ENCODE peak calls at places on chromosomes 5 and 9, in six cellular contexts. H is IMR-90, I is mesendoderm, O is H1, D is mesenchymal stem cell, S is trophoblast cell. R is an unnamed sample.

GRCh38 chr9:88184986-88185385 is 46.7 kb upstream of the SPATA31C2 start:
- DNase-seq in O (no peak), D (no peak), I (no peak), S (no peak), H (no peak), R (no peak)

GRCh38 chr9:112224401-112225289 is 49.5 kb upstream of the SUSD1 start:
- DNase-seq in H (peak), I (no peak), O (no peak), D (peak), S (no peak), R (no peak)

GRCh38 chr9:36832232-36832795 is 201.8 kb downstream of the PAX5 start:
- DNase-seq in D (no peak), S (no peak), I (no peak), H (no peak), O (no peak), R (no peak)

GRCh38 chr5:39867923-39868322 is 443.1 kb upstream of the DAB2 start:
- DNase-seq in O (no peak), H (no peak), I (no peak), S (no peak), D (no peak), R (no peak)

GRCh38 chr5:144352318-144352717 is 181.6 kb downstream of the KCTD16 start:
- DNase-seq in O (no peak), S (no peak), I (peak), D (no peak), H (no peak), R (no peak)

GRCh38 chr9:115855458-115856133 is 298.0 kb upstream of the PAPPA start:
- DNase-seq in H (peak), I (peak), O (no peak), S (no peak), D (no peak), R (peak)

GRCh38 chr9:35026671-35027070 is 37.1 kb downstream of the DNAJB5 start:
- DNase-seq in D (no peak), S (peak), I (peak), O (no peak), H (no peak), R (no peak)

GRCh38 chr9:134909511-134910105 is 8.1 kb downstream of the FCN1 start:
- DNase-seq in S (no peak), D (no peak), I (no peak), H (no peak), O (no peak), R (no peak)

GRCh38 chr5:72114629-72115028 is 7.4 kb downstream of the MAP1B start:
- DNase-seq in D (no peak), S (no peak), I (no peak), H (no peak), O (no peak), R (no peak)

GRCh38 chr5:171524461-171524860 is 105.0 kb downstream of the FGF18 start:
- DNase-seq in H (no peak), I (no peak), D (no peak), O (no peak), S (no peak), R (no peak)

GRCh38 chr5:101292199-101292598 is 389.1 kb upstream of the ST8SIA4 start:
- DNase-seq in D (no peak), O (no peak), H (no peak), S (no peak), I (no peak), R (no peak)

GRCh38 chr9:38306899-38307298 is 85.6 kb upstream of the ALDH1B1 start:
- DNase-seq in I (no peak), O (no peak), S (no peak), D (no peak), H (no peak), R (no peak)

GRCh38 chr5:130231786-130232185 is 327.5 kb downstream of the CHSY3 start:
- DNase-seq in H (no peak), O (no peak), I (no peak), S (no peak), D (no peak), R (no peak)

GRCh38 chr5:59769041-59769360 is 124.5 kb downstream of the PDE4D start:
- DNase-seq in O (no peak), D (no peak), S (no peak), I (no peak), H (no peak), R (no peak)

GRCh38 chr9:842918-843468 is 1.5 kb downstream of the DMRT1 start:
- DNase-seq in I (peak), S (no peak), H (no peak), O (no peak), D (no peak), R (peak)

GRCh38 chr5:180594311-180595045 is 3.2 kb upstream of the SCGB3A1 start:
- DNase-seq in I (no peak), H (no peak), O (no peak), S (no peak), D (no peak), R (no peak)

GRCh38 chr5:67476531-67476930 is 279.9 kb upstream of the CD180 start:
- DNase-seq in I (no peak), O (no peak), S (peak), H (no peak), D (peak), R (no peak)

GRCh38 chr5:179271821-179272325 is 73.4 kb downstream of the ADAMTS2 start:
- DNase-seq in H (no peak), O (no peak), D (no peak), I (no peak), S (no peak), R (no peak)

GRCh38 chr9:81182421-81182820 is 506.9 kb downstream of the TLE1 start:
- DNase-seq in H (peak), D (peak), O (no peak), S (no peak), I (peak), R (no peak)

GRCh38 chr5:170221319-170221718 is 11.5 kb upstream of the C5orf58 start:
- DNase-seq in D (peak), S (no peak), O (no peak), I (peak), H (peak), R (peak)

GRCh38 chr5:124477577-124477976 is 268.9 kb downstream of the ZNF608 start:
- DNase-seq in I (no peak), H (no peak), D (no peak), O (no peak), S (no peak), R (no peak)

GRCh38 chr5:5546408-5546807 is 123.9 kb downstream of the ICE1 start:
- DNase-seq in D (no peak), H (no peak), S (no peak), O (no peak), I (no peak), R (no peak)

GRCh38 chr9:137307255-137308101 is 5.4 kb upstream of the NRARP start:
- DNase-seq in I (no peak), D (no peak), O (no peak), S (no peak), H (no peak), R (no peak)

GRCh38 chr9:110319781-110320180 is 17.9 kb downstream of the TXNDC8 start:
- DNase-seq in I (no peak), S (no peak), O (no peak), D (no peak), H (no peak), R (no peak)

GRCh38 chr5:92906798-92907380 is 674.1 kb downstream of the NR2F1-AS1 start:
- DNase-seq in O (no peak), S (no peak), I (no peak), D (no peak), H (no peak), R (no peak)

GRCh38 chr5:33488558-33489355 is 48.0 kb downstream of the TARS1 start:
- DNase-seq in I (no peak), H (no peak), S (no peak), O (no peak), D (no peak), R (no peak)

GRCh38 chr9:136292591-136293448 is 11.1 kb downstream of the CCDC187 start:
- DNase-seq in D (no peak), O (no peak), I (no peak), S (no peak), H (no peak), R (no peak)
- H4K8ac ChIP-seq in D (no peak), O (peak), I (no peak), S (no peak), H (no peak), R (no peak)

GRCh38 chr5:139141410-139141809 is 56.8 kb downstream of the SIL1 start:
- DNase-seq in H (no peak), I (no peak), D (no peak), S (no peak), O (no peak), R (no peak)
- H3K9ac ChIP-seq in H (no peak), I (no peak), D (peak), S (no peak), O (no peak), R (no peak)

DNA sequence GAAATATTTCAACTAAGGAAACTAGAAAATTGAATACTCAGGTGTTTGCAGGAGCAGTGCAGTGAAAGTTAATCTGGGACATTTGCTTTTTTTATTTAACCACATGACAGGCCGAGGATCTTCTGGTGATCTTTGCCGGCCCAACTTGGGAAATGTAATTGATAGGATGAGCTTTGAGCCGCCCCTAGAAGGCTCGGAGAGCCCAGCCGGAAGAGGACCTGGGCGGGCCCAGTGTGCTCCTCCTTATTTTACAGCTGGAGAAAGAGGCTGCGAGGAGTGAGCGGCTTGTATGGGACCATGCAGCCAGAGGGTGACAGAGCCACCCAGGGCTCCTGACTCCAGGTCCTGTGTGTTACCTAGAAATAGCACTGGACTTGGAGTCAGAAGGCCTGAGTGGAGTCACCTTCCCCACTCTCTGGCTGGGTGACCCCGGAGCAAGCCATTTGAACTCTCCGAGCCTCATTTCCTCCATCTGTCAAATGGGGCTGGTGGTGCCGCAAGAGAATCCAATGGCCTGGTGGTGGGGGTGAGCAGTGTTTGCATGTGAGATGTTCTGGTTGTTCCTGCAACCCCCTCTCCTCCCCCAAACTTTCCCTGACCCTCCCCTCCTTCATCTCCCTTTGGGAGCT is 2.5 kb downstream of the PPARGC1B start:
- DNase-seq in I (peak), S (peak), H (no peak), D (peak), O (no peak), R (no peak)
- H3K4me3 ChIP-seq in I (no peak), S (no peak), H (no peak), D (peak), O (peak), R (no peak)

DNA sequence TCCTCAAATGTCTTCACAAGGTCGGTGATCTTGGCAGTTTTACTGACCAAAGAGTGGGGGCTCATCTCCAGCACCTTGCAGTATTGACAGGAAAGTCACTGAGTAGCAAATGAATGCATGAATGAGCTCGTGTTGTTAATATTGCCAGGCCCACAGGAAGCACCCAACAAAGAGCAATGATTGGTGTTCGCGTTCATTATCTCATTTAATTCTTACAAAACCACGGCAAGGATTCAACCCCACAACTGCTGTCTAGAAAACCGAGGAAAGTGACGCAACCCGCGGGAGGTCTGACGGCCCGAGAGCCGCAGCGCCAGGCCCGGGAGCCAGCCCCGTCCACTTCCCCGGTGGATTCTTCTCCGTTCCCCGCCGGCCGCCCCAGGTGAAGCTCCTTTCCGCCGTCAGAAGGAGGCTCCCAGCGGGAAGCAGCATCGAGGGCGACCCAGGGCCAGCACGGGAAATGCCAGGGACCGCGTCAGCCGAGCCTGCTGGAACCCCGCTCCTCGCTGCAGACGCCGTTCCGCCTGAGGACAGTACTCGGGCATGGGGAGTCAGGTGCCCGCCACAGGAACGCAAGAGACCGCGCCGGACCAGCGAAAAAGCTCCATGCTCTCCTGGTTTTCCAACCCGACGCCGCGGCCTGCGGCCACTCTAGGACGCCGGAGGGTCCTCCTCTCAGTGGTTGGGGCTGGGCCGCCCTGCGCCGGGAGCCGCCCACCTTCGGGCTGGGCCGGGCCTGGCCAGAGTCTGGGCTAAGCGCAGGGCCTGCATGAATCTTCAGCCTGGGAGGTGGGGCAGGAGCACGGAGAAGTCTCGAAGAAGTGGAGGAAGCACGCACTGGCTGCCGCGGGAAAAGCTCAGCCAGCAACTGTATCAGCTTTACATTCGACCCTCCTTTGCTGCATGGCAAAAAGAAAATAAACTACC is 19.8 kb upstream of the FER start:
- DNase-seq in H (peak), S (peak), D (peak), I (peak), O (peak), R (peak)
- H4K8ac ChIP-seq in H (peak), S (peak), D (peak), I (no peak), O (peak), R (peak)

GRCh38 chr5:8869932-8870331 is 675.9 kb downstream of the SEMA5A start:
- DNase-seq in S (no peak), D (no peak), I (no peak), H (no peak), O (no peak), R (no peak)
- H3K9ac ChIP-seq in S (no peak), D (no peak), I (no peak), H (no peak), O (no peak), R (no peak)

DNA sequence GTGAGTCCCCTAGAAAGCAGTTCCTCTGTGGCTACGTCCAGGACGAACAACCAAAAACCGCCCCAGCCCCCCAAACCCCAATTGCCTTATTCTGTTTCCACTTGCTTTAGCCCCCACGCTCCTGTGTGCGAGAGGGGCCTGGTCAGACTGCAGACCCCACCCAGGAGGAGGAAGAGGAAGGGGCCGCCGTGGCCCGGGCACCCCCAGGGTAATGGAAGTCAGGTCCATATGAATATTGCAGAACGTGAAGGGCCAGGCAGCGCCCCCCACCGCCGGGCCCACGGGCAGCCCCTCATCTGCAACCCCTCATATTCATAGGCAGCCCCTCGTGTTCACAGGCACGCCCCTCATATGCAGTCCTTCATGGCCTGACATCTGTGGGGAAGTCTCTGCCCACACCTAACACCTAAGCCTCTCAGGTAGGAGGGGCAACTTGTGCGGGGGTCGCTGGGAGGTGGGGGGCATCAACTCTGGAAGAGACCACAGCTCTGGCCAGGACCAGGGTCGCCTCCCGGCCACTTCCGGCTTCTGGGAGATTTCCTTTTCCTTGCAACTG is 37.7 kb upstream of the PLEKHG4B start:
- DNase-seq in D (no peak), I (no peak), H (no peak), O (no peak), S (no peak), R (no peak)
- H3K4me3 ChIP-seq in D (no peak), I (peak), H (no peak), O (peak), S (peak), R (peak)